ENCODE peak calls at places on chromosome 9, in four cellular contexts. O is neuronal stem cell, K is H1, S is H9. W is an unnamed sample.

GRCh38 chr9:26524225-26524624 is 368.4 kb downstream of the CAAP1 start:
- DNase-seq in O (no peak), K (no peak), S (no peak), W (no peak)

GRCh38 chr9:79471577-79472543 is 99.9 kb upstream of the TLE4 start:
- DNase-seq in K (no peak), O (no peak), S (no peak), W (peak; percentile 25)

GRCh38 chr9:110303136-110303535 is 34.5 kb downstream of the TXNDC8 start:
- DNase-seq in K (no peak), S (no peak), O (no peak), W (peak; percentile 83)

GRCh38 chr9:114988962-114989599 is 58.7 kb upstream of the TNFSF8 start:
- DNase-seq in S (no peak), O (no peak), K (no peak), W (peak; percentile 54)

GRCh38 chr9:4375424-4376195 is 75.7 kb upstream of the GLIS3 start:
- DNase-seq in K (no peak), O (peak; percentile 27), S (no peak), W (peak; percentile 82)

GRCh38 chr9:35579130-35579529 is 25.9 kb upstream of the TESK1 start:
- DNase-seq in K (no peak), S (no peak), O (no peak), W (no peak)

GRCh38 chr9:95131023-95131943 is 186.2 kb downstream of the FANCC start:
- DNase-seq in O (peak; percentile 63), S (peak; percentile 78), K (peak; percentile 78), W (peak; percentile 74)

GRCh38 chr9:129352157-129352870 is 174.3 kb upstream of the IER5L start:
- DNase-seq in O (peak; percentile 80), S (peak; percentile 92), K (peak; percentile 93), W (no peak)

GRCh38 chr9:108469654-108470053 is 386.1 kb downstream of the ACTL7B start:
- DNase-seq in K (no peak), O (no peak), S (no peak), W (peak; percentile 77)

GRCh38 chr9:88197016-88197415 is 58.7 kb upstream of the SPATA31C2 start:
- DNase-seq in O (no peak), S (no peak), K (no peak), W (peak; percentile 82)

GRCh38 chr9:84846501-84847323 is 177.2 kb downstream of the NTRK2 start:
- DNase-seq in S (no peak), O (no peak), K (no peak), W (no peak)

GRCh38 chr9:31470051-31470450 is 914.4 kb upstream of the ACO1 start:
- DNase-seq in S (no peak), K (no peak), O (no peak), W (no peak)

GRCh38 chr9:31467086-31467485 is 917.4 kb upstream of the ACO1 start:
- DNase-seq in S (no peak), K (no peak), O (no peak), W (no peak)

GRCh38 chr9:31471041-31471440 is 913.4 kb upstream of the ACO1 start:
- DNase-seq in K (no peak), O (no peak), S (no peak), W (no peak)
- H2BK12ac ChIP-seq in K (no peak overlapping the region), O (no peak overlapping the region), S (no peak overlapping the region), W (no peak overlapping the region)

DNA sequence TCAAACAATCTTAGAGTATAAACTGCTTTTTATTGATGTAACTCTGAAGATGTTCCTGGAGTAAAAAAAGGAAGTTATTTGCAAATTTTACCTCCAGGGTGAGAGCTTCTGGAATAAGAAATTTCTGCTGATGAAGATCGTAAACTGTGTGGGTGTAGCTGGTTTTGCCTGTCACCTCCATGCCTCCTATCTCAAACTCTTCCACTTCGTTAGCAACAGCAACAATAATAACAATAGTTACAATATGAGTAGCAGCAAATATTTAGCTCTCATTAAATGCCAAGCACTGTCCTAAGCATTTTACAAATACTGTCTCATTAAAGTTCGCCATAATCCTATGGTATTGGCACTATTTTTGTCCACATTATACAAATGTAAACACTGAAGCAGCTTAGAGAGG is 57.9 kb downstream of the GCNT1 start:
- DNase-seq in K (no peak), S (no peak), O (no peak), W (no peak)
- H2BK12ac ChIP-seq in K (no peak overlapping the region), S (no peak overlapping the region), O (no peak overlapping the region), W (no peak overlapping the region)

GRCh38 chr9:135416771-135417290 is 62.8 kb upstream of the PPP1R26 start:
- DNase-seq in O (no peak), K (no peak), S (no peak), W (no peak)

GRCh38 chr9:135419106-135419505 is 60.5 kb upstream of the PPP1R26 start:
- DNase-seq in S (no peak), O (no peak), K (no peak), W (no peak)

GRCh38 chr9:135423725-135424124 is 55.9 kb upstream of the PPP1R26 start:
- DNase-seq in S (no peak), K (no peak), O (no peak), W (no peak)

GRCh38 chr9:135418161-135418560 is 61.4 kb upstream of the PPP1R26 start:
- DNase-seq in O (no peak), S (no peak), K (no peak), W (no peak)

GRCh38 chr9:135422340-135422944 is 57.1 kb upstream of the PPP1R26 start:
- DNase-seq in O (no peak), K (no peak), S (no peak), W (no peak)
- H2BK12ac ChIP-seq in O (no peak overlapping the region), K (no peak overlapping the region), S (no peak overlapping the region), W (no peak overlapping the region)

GRCh38 chr9:134519403-134520070 is 122.1 kb upstream of the COL5A1 start:
- DNase-seq in K (no peak), S (no peak), O (no peak), W (no peak)

GRCh38 chr9:134525070-134525815 is 116.4 kb upstream of the COL5A1 start:
- DNase-seq in K (no peak), S (no peak), O (no peak), W (no peak)

GRCh38 chr9:134522976-134523375 is 118.6 kb upstream of the COL5A1 start:
- DNase-seq in O (no peak), S (no peak), K (no peak), W (no peak)

GRCh38 chr9:134521817-134522501 is 119.6 kb upstream of the COL5A1 start:
- DNase-seq in K (no peak), O (no peak), S (no peak), W (peak; percentile 46)

GRCh38 chr9:134522502-134522848 is 119.1 kb upstream of the COL5A1 start:
- DNase-seq in S (no peak), K (no peak), O (no peak), W (no peak)
- H2BK12ac ChIP-seq in S (no peak overlapping the region), K (no peak overlapping the region), O (no peak overlapping the region), W (no peak overlapping the region)

DNA sequence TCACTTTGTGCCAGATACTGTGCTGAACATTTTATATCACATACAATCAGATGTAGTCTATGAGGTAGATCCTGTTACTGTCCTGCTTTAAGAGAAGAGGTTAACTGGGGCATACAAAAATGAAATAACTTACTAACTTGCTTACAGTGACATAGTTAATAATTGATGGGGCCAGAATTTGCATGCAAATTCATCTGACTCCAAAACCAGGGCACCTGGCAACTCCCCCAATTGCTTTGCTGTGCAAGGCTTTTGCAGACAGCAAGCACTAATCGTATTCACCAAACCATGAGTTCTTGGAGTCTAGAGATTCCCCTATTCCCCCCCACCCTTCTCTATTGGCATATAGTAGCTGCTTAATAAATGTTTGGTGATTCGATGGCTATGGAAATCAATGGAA is 155.9 kb downstream of the TTLL11 start:
- DNase-seq in O (no peak), K (no peak), S (no peak), W (no peak)
- H2BK12ac ChIP-seq in O (no peak overlapping the region), K (no peak overlapping the region), S (no peak overlapping the region), W (no peak overlapping the region)

GRCh38 chr9:679462-679861 is 162.0 kb upstream of the DMRT1 start:
- DNase-seq in O (no peak), S (no peak), K (no peak), W (no peak)
- H2BK12ac ChIP-seq in O (no peak overlapping the region), S (no peak overlapping the region), K (no peak overlapping the region), W (no peak overlapping the region)

DNA sequence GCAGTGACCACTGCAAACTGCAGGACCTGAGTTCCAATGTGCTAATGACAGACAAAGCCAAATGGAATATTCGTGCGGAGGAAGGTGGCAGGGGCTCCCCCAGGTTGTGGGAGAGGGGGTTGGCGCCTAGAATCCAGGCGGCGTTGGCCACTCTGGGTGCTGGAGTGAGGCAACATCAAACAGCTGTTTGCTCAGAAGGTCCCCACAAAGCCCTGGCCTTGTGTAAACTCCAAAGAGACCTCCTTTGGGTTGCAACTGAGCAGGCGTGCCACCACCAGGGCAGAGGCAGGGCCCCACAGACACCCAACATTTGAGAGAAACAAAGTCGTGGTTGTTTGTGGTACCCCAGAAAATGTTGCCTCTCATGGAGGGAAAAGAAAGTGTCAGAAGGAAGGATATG is 14.5 kb downstream of the STKLD1 start:
- DNase-seq in S (no peak), O (no peak), K (no peak), W (no peak)
- H2BK12ac ChIP-seq in S (no peak overlapping the region), O (no peak overlapping the region), K (no peak overlapping the region), W (no peak overlapping the region)

W was measured in mesenchymal stem cell.